ENCODE peak calls at places on chromosomes 2 and 18, in nine cellular contexts. One of them, this sample, is unnamed.

GRCh38 chr2:949894-950626 is 589 bp upstream of the SNTG2 start:
- DNase-seq in NCI-H345: peak; percentile 57
- DNase-seq in AG04450: no peak
- DNase-seq in fibroblast of mammary gland: no peak
- DNase-seq in GM10248: no peak
- DNase-seq in neural crest cell: no peak
- DNase-seq in AG09319: no peak
- DNase-seq in WTC11: peak; percentile 73
- DNase-seq in NCI-H460: no peak
- DNase-seq in this sample: no peak

GRCh38 chr2:77977486-77978063 is 455.4 kb upstream of the LRRTM4 start:
- DNase-seq in NCI-H460: no peak
- DNase-seq in fibroblast of mammary gland: no peak
- DNase-seq in neural crest cell: no peak
- DNase-seq in GM10248: no peak
- DNase-seq in AG09319: no peak
- DNase-seq in WTC11: no peak
- DNase-seq in NCI-H345: no peak
- DNase-seq in AG04450: no peak
- DNase-seq in this sample: no peak

GRCh38 chr18:34562252-34562870 is 147.7 kb upstream of the DTNA start:
- DNase-seq in fibroblast of mammary gland: no peak
- DNase-seq in AG04450: no peak
- DNase-seq in neural crest cell: no peak
- DNase-seq in NCI-H460: no peak
- DNase-seq in GM10248: no peak
- DNase-seq in NCI-H345: no peak
- DNase-seq in WTC11: no peak
- DNase-seq in AG09319: no peak
- DNase-seq in this sample: no peak

GRCh38 chr2:107775171-107775570 is 51.5 kb upstream of the RGPD4 start:
- DNase-seq in GM10248: no peak
- DNase-seq in AG04450: no peak
- DNase-seq in neural crest cell: no peak
- DNase-seq in NCI-H345: no peak
- DNase-seq in fibroblast of mammary gland: no peak
- DNase-seq in AG09319: no peak
- DNase-seq in WTC11: no peak
- DNase-seq in NCI-H460: no peak
- DNase-seq in this sample: no peak

GRCh38 chr2:156333951-156334495 is 1.5 kb upstream of the NR4A2 start:
- DNase-seq in neural crest cell: peak; percentile 59
- DNase-seq in AG09319: peak; percentile 47
- DNase-seq in fibroblast of mammary gland: peak; percentile 66
- DNase-seq in NCI-H345: peak; percentile 67
- DNase-seq in GM10248: no peak
- DNase-seq in NCI-H460: no peak
- DNase-seq in AG04450: no peak
- DNase-seq in WTC11: peak; percentile 73
- DNase-seq in this sample: peak; percentile 22

GRCh38 chr18:64872710-64873458 is 724.0 kb upstream of the LINC00305 start:
- DNase-seq in neural crest cell: no peak
- DNase-seq in NCI-H460: no peak
- DNase-seq in WTC11: no peak
- DNase-seq in AG09319: no peak
- DNase-seq in GM10248: no peak
- DNase-seq in AG04450: no peak
- DNase-seq in NCI-H345: no peak
- DNase-seq in fibroblast of mammary gland: no peak
- DNase-seq in this sample: no peak

GRCh38 chr2:24083567-24084385 is 858 bp downstream of the TP53I3 start:
- DNase-seq in NCI-H460: peak; percentile 75
- DNase-seq in NCI-H345: peak; percentile 79
- DNase-seq in AG09319: peak; percentile 60
- DNase-seq in fibroblast of mammary gland: peak; percentile 85
- DNase-seq in AG04450: peak; percentile 66
- DNase-seq in GM10248: peak; percentile 88
- DNase-seq in WTC11: peak; percentile 81
- DNase-seq in neural crest cell: no peak
- DNase-seq in this sample: peak; percentile 74

GRCh38 chr2:238985036-238985729 is 137.3 kb downstream of the TWIST2 start:
- DNase-seq in fibroblast of mammary gland: no peak
- DNase-seq in AG04450: no peak
- DNase-seq in AG09319: no peak
- DNase-seq in NCI-H345: no peak
- DNase-seq in GM10248: no peak
- DNase-seq in WTC11: no peak
- DNase-seq in NCI-H460: no peak
- DNase-seq in neural crest cell: no peak
- DNase-seq in this sample: no peak

GRCh38 chr18:13477147-13477683 is 249.1 kb downstream of the FAM210A start:
- DNase-seq in GM10248: no peak
- DNase-seq in AG09319: no peak
- DNase-seq in AG04450: no peak
- DNase-seq in NCI-H460: no peak
- DNase-seq in fibroblast of mammary gland: no peak
- DNase-seq in NCI-H345: peak; percentile 71
- DNase-seq in WTC11: no peak
- DNase-seq in neural crest cell: no peak
- DNase-seq in this sample: no peak

GRCh38 chr2:219385958-219386520 is 1.7 kb downstream of the DNPEP start:
- DNase-seq in neural crest cell: no peak
- DNase-seq in NCI-H345: no peak
- DNase-seq in AG04450: no peak
- DNase-seq in GM10248: no peak
- DNase-seq in NCI-H460: no peak
- DNase-seq in fibroblast of mammary gland: no peak
- DNase-seq in AG09319: no peak
- DNase-seq in WTC11: no peak
- DNase-seq in this sample: no peak

This sample was measured in HTR-8/SVneo.